ENCODE peak calls at places on chromosomes 12 and 14, in six cellular contexts. B is H4; W is stimulated activated CD8-positive, alpha-beta memory T cell treated with anti-CD3 and anti-CD28 coated beads, Interleukin-7, amount 100 ng/mL, for 1 hour; Y is heart right ventricle; G is OCI-M1; P is T-helper 17 cell. E is an unnamed sample.

GRCh38 chr14:89382487-89383170 is 34.4 kb downstream of the FOXN3 start:
- DNase-seq in G (no peak), W (no peak), P (no peak), Y (no peak), B (no peak), E (no peak)

GRCh38 chr12:132227782-132228417 is 83.6 kb downstream of the NOC4L start:
- DNase-seq in W (no peak), B (no peak), Y (no peak), G (no peak), P (no peak), E (no peak)

GRCh38 chr14:51277753-51278415 is 37.8 kb downstream of the TMX1 start:
- DNase-seq in G (no peak), B (no peak), W (no peak), Y (no peak), P (no peak), E (no peak)

GRCh38 chr12:90058721-90059120 is 350.1 kb upstream of the ATP2B1 start:
- DNase-seq in W (no peak), Y (no peak), P (no peak), B (peak), G (no peak), E (no peak)

GRCh38 chr12:108547633-108548172 is 13.3 kb downstream of the SART3 start:
- DNase-seq in P (no peak), G (no peak), B (no peak), W (no peak), Y (no peak), E (no peak)

GRCh38 chr12:57090924-57091632 is 2.2 kb downstream of the NAB2 start:
- DNase-seq in W (no peak), B (no peak), G (no peak), Y (no peak), P (no peak), E (no peak)

GRCh38 chr14:73460691-73461127 is 2.4 kb upstream of the NUMB start:
- DNase-seq in B (no peak), W (no peak), P (no peak), G (peak), Y (no peak), E (no peak)

GRCh38 chr14:64960762-64961276 is 11.3 kb downstream of the RAB15 start:
- DNase-seq in W (no peak), B (no peak), G (no peak), Y (no peak), P (no peak), E (no peak)

GRCh38 chr12:52870361-52871290 is 21.8 kb upstream of the KRT78 start:
- DNase-seq in B (peak), G (peak), W (peak), Y (peak), P (peak), E (peak)